ENCODE peak calls at places on chromosomes 13 and 19, in six cellular contexts. One of them, this sample, is unnamed.

GRCh38 chr19:50679177-50680125 is 30.2 kb downstream of the C19orf81 start:
- DNase-seq in HepG2: peak
- DNase-seq in endothelial cell of umbilical vein: peak
- DNase-seq in K562: peak
- DNase-seq in GM12878: peak
- DNase-seq in A549: peak
- DNase-seq in this sample: peak

GRCh38 chr13:95676100-95676774 is 702 bp upstream of the DNAJC3 start:
- DNase-seq in HepG2: peak
- DNase-seq in endothelial cell of umbilical vein: peak
- DNase-seq in K562: peak
- DNase-seq in GM12878: no peak
- DNase-seq in A549: peak
- DNase-seq in this sample: peak

GRCh38 chr13:34933349-34933748 is 8.7 kb upstream of the NBEA start:
- DNase-seq in HepG2: no peak
- DNase-seq in endothelial cell of umbilical vein: no peak
- DNase-seq in K562: no peak
- DNase-seq in GM12878: no peak
- DNase-seq in A549: no peak
- DNase-seq in this sample: no peak

GRCh38 chr19:17079710-17080440 is 4.3 kb downstream of the MYO9B start:
- DNase-seq in HepG2: peak
- DNase-seq in endothelial cell of umbilical vein: peak
- DNase-seq in K562: no peak
- DNase-seq in GM12878: peak
- DNase-seq in A549: peak
- DNase-seq in this sample: no peak

GRCh38 chr19:45444318-45445041 is 20.8 kb upstream of the ERCC1 start:
- DNase-seq in HepG2: peak
- DNase-seq in endothelial cell of umbilical vein: peak
- DNase-seq in K562: peak
- DNase-seq in GM12878: no peak
- DNase-seq in A549: peak
- DNase-seq in this sample: peak

GRCh38 chr13:110616103-110617101 is 1.1 kb downstream of the NAXD start:
- DNase-seq in HepG2: peak
- DNase-seq in endothelial cell of umbilical vein: peak
- DNase-seq in K562: peak
- DNase-seq in GM12878: no peak
- DNase-seq in A549: peak
- DNase-seq in this sample: peak

GRCh38 chr13:100675660-100676129 is 1.1 kb upstream of the TMTC4 start:
- DNase-seq in HepG2: no peak
- DNase-seq in endothelial cell of umbilical vein: no peak
- DNase-seq in K562: no peak
- DNase-seq in GM12878: no peak
- DNase-seq in A549: no peak
- DNase-seq in this sample: no peak

GRCh38 chr19:19115954-19116353 is 22.3 kb downstream of the TMEM161A start:
- DNase-seq in HepG2: peak
- DNase-seq in endothelial cell of umbilical vein: no peak
- DNase-seq in K562: peak
- DNase-seq in GM12878: no peak
- DNase-seq in A549: no peak
- DNase-seq in this sample: peak

GRCh38 chr19:5541456-5541855 is 26.3 kb downstream of the TINCR start:
- DNase-seq in HepG2: no peak
- DNase-seq in endothelial cell of umbilical vein: no peak
- DNase-seq in K562: no peak
- DNase-seq in GM12878: no peak
- DNase-seq in A549: no peak
- DNase-seq in this sample: no peak

GRCh38 chr13:75425216-75426009 is 56.6 kb downstream of the TBC1D4 start:
- DNase-seq in HepG2: no peak
- DNase-seq in endothelial cell of umbilical vein: no peak
- DNase-seq in K562: no peak
- DNase-seq in GM12878: peak
- DNase-seq in A549: no peak
- DNase-seq in this sample: no peak

GRCh38 chr13:50715402-50716146 is 127.9 kb downstream of the DLEU7 start:
- DNase-seq in HepG2: no peak
- DNase-seq in endothelial cell of umbilical vein: no peak
- DNase-seq in K562: no peak
- DNase-seq in GM12878: no peak
- DNase-seq in A549: no peak
- DNase-seq in this sample: peak

GRCh38 chr13:33369073-33369472 is 83.5 kb upstream of the STARD13 start:
- DNase-seq in HepG2: no peak
- DNase-seq in endothelial cell of umbilical vein: no peak
- DNase-seq in K562: no peak
- DNase-seq in GM12878: no peak
- DNase-seq in A549: no peak
- DNase-seq in this sample: no peak

GRCh38 chr19:16441661-16442071 is 30.1 kb downstream of the EPS15L1 start:
- DNase-seq in HepG2: no peak
- DNase-seq in endothelial cell of umbilical vein: peak
- DNase-seq in K562: peak
- DNase-seq in GM12878: no peak
- DNase-seq in A549: peak
- DNase-seq in this sample: peak

GRCh38 chr13:33904431-33904830 is 86.5 kb downstream of the RFC3 start:
- DNase-seq in HepG2: no peak
- DNase-seq in endothelial cell of umbilical vein: no peak
- DNase-seq in K562: no peak
- DNase-seq in GM12878: no peak
- DNase-seq in A549: no peak
- DNase-seq in this sample: no peak

GRCh38 chr19:3360494-3361383 is 5.6 kb upstream of the NFIC start:
- DNase-seq in HepG2: no peak
- DNase-seq in endothelial cell of umbilical vein: peak
- DNase-seq in K562: peak
- DNase-seq in GM12878: no peak
- DNase-seq in A549: no peak
- DNase-seq in this sample: peak

GRCh38 chr19:54209748-54210494 is 9.3 kb downstream of the RPS9 start:
- DNase-seq in HepG2: peak
- DNase-seq in endothelial cell of umbilical vein: peak
- DNase-seq in K562: peak
- DNase-seq in GM12878: no peak
- DNase-seq in A549: peak
- DNase-seq in this sample: peak

GRCh38 chr13:25372275-25373081 is 704 bp downstream of the ATP8A2 start:
- DNase-seq in HepG2: no peak
- DNase-seq in endothelial cell of umbilical vein: no peak
- DNase-seq in K562: peak
- DNase-seq in GM12878: no peak
- DNase-seq in A549: no peak
- DNase-seq in this sample: no peak

GRCh38 chr13:29852464-29853054 is 2.1 kb upstream of the UBL3 start:
- DNase-seq in HepG2: no peak
- DNase-seq in endothelial cell of umbilical vein: no peak
- DNase-seq in K562: no peak
- DNase-seq in GM12878: no peak
- DNase-seq in A549: no peak
- DNase-seq in this sample: no peak

GRCh38 chr19:12611361-12611699 is 610 bp downstream of the ZNF791 start:
- DNase-seq in HepG2: peak
- DNase-seq in endothelial cell of umbilical vein: peak
- DNase-seq in K562: peak
- DNase-seq in GM12878: no peak
- DNase-seq in A549: peak
- DNase-seq in this sample: no peak

GRCh38 chr13:22178878-22179277 is 508.0 kb downstream of the FGF9 start:
- DNase-seq in HepG2: no peak
- DNase-seq in endothelial cell of umbilical vein: no peak
- DNase-seq in K562: no peak
- DNase-seq in GM12878: no peak
- DNase-seq in A549: no peak
- DNase-seq in this sample: no peak

GRCh38 chr13:22175815-22176214 is 504.9 kb downstream of the FGF9 start:
- DNase-seq in HepG2: no peak
- DNase-seq in endothelial cell of umbilical vein: no peak
- DNase-seq in K562: peak
- DNase-seq in GM12878: no peak
- DNase-seq in A549: no peak
- DNase-seq in this sample: peak

GRCh38 chr13:22173605-22174004 is 502.7 kb downstream of the FGF9 start:
- DNase-seq in HepG2: no peak
- DNase-seq in endothelial cell of umbilical vein: no peak
- DNase-seq in K562: no peak
- DNase-seq in GM12878: no peak
- DNase-seq in A549: no peak
- DNase-seq in this sample: no peak

GRCh38 chr13:22175211-22175610 is 504.3 kb downstream of the FGF9 start:
- DNase-seq in HepG2: no peak
- DNase-seq in endothelial cell of umbilical vein: no peak
- DNase-seq in K562: no peak
- DNase-seq in GM12878: no peak
- DNase-seq in A549: no peak
- DNase-seq in this sample: peak

GRCh38 chr13:22176968-22177545 is 506.2 kb downstream of the FGF9 start:
- DNase-seq in HepG2: no peak
- DNase-seq in endothelial cell of umbilical vein: no peak
- DNase-seq in K562: no peak
- DNase-seq in GM12878: no peak
- DNase-seq in A549: no peak
- DNase-seq in this sample: no peak
- TF ChIP-seq MYC in HepG2: no peak
- TF ChIP-seq MYC in endothelial cell of umbilical vein: no peak
- TF ChIP-seq MYC in K562: no peak
- TF ChIP-seq MYC in GM12878: no peak
- TF ChIP-seq MYC in A549: no peak
- TF ChIP-seq MYC in this sample: no peak

GRCh38 chr19:1369214-1369805 is 14.4 kb upstream of the NDUFS7 start:
- DNase-seq in HepG2: no peak
- DNase-seq in endothelial cell of umbilical vein: no peak
- DNase-seq in K562: no peak
- DNase-seq in GM12878: no peak
- DNase-seq in A549: no peak
- DNase-seq in this sample: no peak
- TF ChIP-seq MYC in HepG2: no peak
- TF ChIP-seq MYC in endothelial cell of umbilical vein: no peak
- TF ChIP-seq MYC in K562: no peak
- TF ChIP-seq MYC in GM12878: no peak
- TF ChIP-seq MYC in A549: no peak
- TF ChIP-seq MYC in this sample: no peak

GRCh38 chr19:48627211-48627864 is 8.0 kb downstream of the SPHK2 start:
- DNase-seq in HepG2: peak
- DNase-seq in endothelial cell of umbilical vein: no peak
- DNase-seq in K562: no peak
- DNase-seq in GM12878: no peak
- DNase-seq in A549: no peak
- DNase-seq in this sample: peak

GRCh38 chr19:48623556-48624066 is 4.3 kb downstream of the SPHK2 start:
- DNase-seq in HepG2: no peak
- DNase-seq in endothelial cell of umbilical vein: no peak
- DNase-seq in K562: no peak
- DNase-seq in GM12878: no peak
- DNase-seq in A549: no peak
- DNase-seq in this sample: no peak

GRCh38 chr19:48625891-48626327 is 6.6 kb downstream of the SPHK2 start:
- DNase-seq in HepG2: no peak
- DNase-seq in endothelial cell of umbilical vein: no peak
- DNase-seq in K562: no peak
- DNase-seq in GM12878: no peak
- DNase-seq in A549: no peak
- DNase-seq in this sample: peak

GRCh38 chr19:48624067-48624594 is 4.8 kb downstream of the SPHK2 start:
- DNase-seq in HepG2: peak
- DNase-seq in endothelial cell of umbilical vein: peak
- DNase-seq in K562: peak
- DNase-seq in GM12878: peak
- DNase-seq in A549: peak
- DNase-seq in this sample: peak

DNA sequence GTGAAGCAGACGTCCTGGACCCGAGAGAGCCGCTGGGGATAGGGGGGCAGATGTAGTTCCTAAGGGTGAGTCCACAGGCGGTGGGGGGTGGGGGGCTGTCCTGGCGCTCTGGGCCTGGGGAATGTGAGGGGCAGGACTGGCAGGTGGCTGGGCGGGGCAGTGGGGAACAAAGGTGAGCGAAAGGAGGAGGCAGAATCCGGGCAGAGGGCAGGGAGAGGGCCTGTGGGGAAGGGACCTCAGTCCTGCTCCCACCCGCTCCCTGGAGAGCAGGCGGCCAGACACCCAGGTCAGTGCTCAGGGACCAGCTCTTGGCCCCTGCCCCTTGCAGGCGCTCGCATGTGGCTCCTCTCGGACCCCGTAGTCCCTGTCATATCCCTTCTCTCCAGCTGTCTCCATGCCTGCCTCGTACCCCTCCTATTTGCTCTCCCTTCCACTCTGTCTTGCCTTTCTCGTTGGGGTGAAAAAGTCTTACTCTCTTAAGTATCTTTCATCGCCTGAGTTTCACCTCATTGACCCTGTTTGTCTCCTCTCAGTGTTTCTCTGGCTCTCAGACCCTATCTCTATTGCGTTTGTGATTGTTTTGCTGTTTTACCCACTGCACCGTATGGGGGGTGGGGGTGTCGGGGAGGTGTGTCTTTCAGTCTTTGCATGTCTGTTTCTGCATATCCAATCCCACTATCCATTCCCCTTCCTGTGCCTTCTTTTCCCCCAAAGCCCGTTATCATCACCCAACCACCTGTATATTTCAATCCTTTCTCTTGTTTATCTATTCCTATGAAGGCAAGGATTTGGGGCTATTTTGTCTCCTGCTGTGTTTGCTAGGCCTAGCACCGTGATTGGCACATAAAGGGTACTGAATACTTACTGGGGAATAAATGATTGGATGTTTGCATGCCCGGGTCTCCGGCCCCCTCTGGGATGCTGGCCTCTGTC is 5.8 kb downstream of the SPHK2 start:
- DNase-seq in HepG2: no peak
- DNase-seq in endothelial cell of umbilical vein: no peak
- DNase-seq in K562: no peak
- DNase-seq in GM12878: no peak
- DNase-seq in A549: no peak
- DNase-seq in this sample: peak
- TF ChIP-seq MYC in HepG2: no peak
- TF ChIP-seq MYC in endothelial cell of umbilical vein: no peak
- TF ChIP-seq MYC in K562: no peak
- TF ChIP-seq MYC in GM12878: no peak
- TF ChIP-seq MYC in A549: no peak
- TF ChIP-seq MYC in this sample: no peak

DNA sequence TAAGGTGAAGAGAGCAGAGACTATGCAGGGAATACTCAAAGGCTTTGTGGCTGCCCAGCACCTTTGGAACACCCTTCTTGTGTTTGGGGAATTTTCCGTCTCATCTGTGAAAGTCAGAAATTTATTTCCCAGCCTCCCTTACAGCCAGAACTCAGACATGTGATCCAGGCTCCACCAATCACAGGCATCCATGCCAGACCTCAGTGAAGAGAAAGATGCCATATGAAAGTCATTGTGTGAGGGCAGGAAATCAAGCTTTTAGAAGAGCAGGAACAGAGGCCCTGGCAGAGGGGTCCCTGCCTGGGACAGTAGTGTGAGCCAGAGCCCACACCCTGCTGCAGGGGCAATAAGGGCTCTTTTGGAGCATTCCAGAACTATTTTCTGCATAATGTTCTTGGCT is 12.1 kb downstream of the CCDC70 start:
- DNase-seq in HepG2: no peak
- DNase-seq in endothelial cell of umbilical vein: no peak
- DNase-seq in K562: no peak
- DNase-seq in GM12878: no peak
- DNase-seq in A549: no peak
- DNase-seq in this sample: no peak
- TF ChIP-seq MYC in HepG2: no peak
- TF ChIP-seq MYC in endothelial cell of umbilical vein: no peak
- TF ChIP-seq MYC in K562: no peak
- TF ChIP-seq MYC in GM12878: no peak
- TF ChIP-seq MYC in A549: no peak
- TF ChIP-seq MYC in this sample: no peak

This sample was measured in NB4.